ENCODE peak calls at places on chromosomes 12 and 14, in seven cellular contexts. S is AG10803, O is AG04449, R is SK-N-SH, V is GM06990, X is astrocyte of the cerebellum, E is heart right ventricle. B is an unnamed sample.

GRCh38 chr12:54411398-54412241 is 7.4 kb downstream of the ITGA5 start:
- DNase-seq in S (peak), O (peak), R (no peak), V (no peak), X (no peak), E (no peak), B (peak)

GRCh38 chr14:88189040-88189839 is 133.8 kb downstream of the KCNK10 start:
- DNase-seq in S (peak), O (peak), R (peak), V (no peak), X (peak), E (peak), B (peak)

GRCh38 chr14:54796961-54797360 is 105.7 kb downstream of the GCH1 start:
- DNase-seq in S (peak), O (no peak), R (no peak), V (no peak), X (peak), E (no peak), B (no peak)

GRCh38 chr14:51604078-51604477 is 47.6 kb upstream of the FRMD6 start:
- DNase-seq in S (peak), O (peak), R (no peak), V (no peak), X (peak), E (no peak), B (peak)

GRCh38 chr14:77068515-77069200 is 29.4 kb upstream of the CIPC start:
- DNase-seq in S (no peak), O (no peak), R (no peak), V (no peak), X (no peak), E (no peak), B (no peak)

GRCh38 chr14:88879016-88879415 is 54.6 kb downstream of the TTC8 start:
- DNase-seq in S (peak), O (peak), R (no peak), V (no peak), X (peak), E (no peak), B (no peak)

GRCh38 chr12:71415336-71416231 is 24.0 kb upstream of the LGR5 start:
- DNase-seq in S (peak), O (no peak), R (peak), V (no peak), X (peak), E (peak), B (peak)

GRCh38 chr14:92717571-92718042 is 30.8 kb downstream of the LGMN start:
- DNase-seq in S (no peak), O (no peak), R (no peak), V (no peak), X (no peak), E (no peak), B (no peak)

GRCh38 chr14:104284107-104284592 is 145.8 kb downstream of the KIF26A start:
- DNase-seq in S (no peak), O (no peak), R (peak), V (no peak), X (no peak), E (no peak), B (no peak)

GRCh38 chr12:42213954-42214426 is 24.1 kb downstream of the YAF2 start:
- DNase-seq in S (peak), O (no peak), R (no peak), V (no peak), X (peak), E (peak), B (no peak)

GRCh38 chr12:2613674-2614073 is 181.1 kb upstream of the FKBP4 start:
- DNase-seq in S (peak), O (peak), R (no peak), V (no peak), X (peak), E (no peak), B (peak)

GRCh38 chr12:102816816-102817434 is 100.1 kb downstream of the PAH start:
- DNase-seq in S (peak), O (peak), R (peak), V (no peak), X (no peak), E (no peak), B (peak)

GRCh38 chr14:49691031-49691430 is 1.9 kb upstream of the KLHDC1 start:
- DNase-seq in S (no peak), O (no peak), R (no peak), V (no peak), X (no peak), E (no peak), B (no peak)

GRCh38 chr14:35332517-35333346 is 40.5 kb downstream of the PSMA6 start:
- DNase-seq in S (peak), O (no peak), R (peak), V (no peak), X (no peak), E (no peak), B (no peak)

GRCh38 chr14:28785096-28785952 is 18.7 kb downstream of the FOXG1 start:
- DNase-seq in S (peak), O (no peak), R (no peak), V (peak), X (no peak), E (no peak), B (no peak)

GRCh38 chr14:23564181-23564812 is 3.3 kb downstream of the AP1G2 start:
- DNase-seq in S (no peak), O (no peak), R (no peak), V (no peak), X (no peak), E (no peak), B (no peak)

GRCh38 chr12:62785941-62786559 is 148.9 kb downstream of the PPM1H start:
- DNase-seq in S (peak), O (peak), R (no peak), V (no peak), X (peak), E (peak), B (peak)

GRCh38 chr14:93045965-93046695 is 69.6 kb downstream of the ITPK1 start:
- DNase-seq in S (peak), O (no peak), R (peak), V (no peak), X (peak), E (no peak), B (no peak)

GRCh38 chr14:91568626-91569025 is 58.5 kb upstream of the PPP4R3A start:
- DNase-seq in S (no peak), O (no peak), R (no peak), V (no peak), X (no peak), E (no peak), B (no peak)

GRCh38 chr14:23299558-23299957 is 3.1 kb downstream of the PPP1R3E start:
- DNase-seq in S (peak), O (no peak), R (no peak), V (no peak), X (no peak), E (no peak), B (no peak)

GRCh38 chr14:70069186-70069585 is 119.6 kb downstream of the SLC8A3 start:
- DNase-seq in S (no peak), O (no peak), R (no peak), V (no peak), X (no peak), E (no peak), B (no peak)

GRCh38 chr12:121595520-121595919 is 14.7 kb upstream of the KDM2B start:
- DNase-seq in S (no peak), O (no peak), R (peak), V (no peak), X (no peak), E (no peak), B (no peak)

GRCh38 chr12:122040579-122041386 is 19.1 kb downstream of the BCL7A start:
- DNase-seq in S (no peak), O (no peak), R (no peak), V (no peak), X (no peak), E (no peak), B (no peak)

GRCh38 chr12:68521321-68521839 is 89.3 kb upstream of the RAP1B start:
- DNase-seq in S (peak), O (peak), R (peak), V (no peak), X (peak), E (no peak), B (no peak)

GRCh38 chr14:69539631-69540410 is 34.9 kb downstream of the CCDC177 start:
- DNase-seq in S (peak), O (no peak), R (no peak), V (no peak), X (no peak), E (no peak), B (no peak)

GRCh38 chr14:101475468-101476257 is 85.6 kb upstream of the DIO3 start:
- DNase-seq in S (peak), O (no peak), R (no peak), V (no peak), X (peak), E (no peak), B (peak)

GRCh38 chr12:120239776-120240494 is 25.6 kb downstream of the PXN start:
- DNase-seq in S (no peak), O (no peak), R (no peak), V (no peak), X (no peak), E (no peak), B (no peak)

GRCh38 chr12:75954076-75954475 is 77.5 kb downstream of the PHLDA1 start:
- DNase-seq in S (peak), O (peak), R (no peak), V (no peak), X (peak), E (no peak), B (peak)

GRCh38 chr14:95545769-95546168 is 10.9 kb downstream of the GLRX5 start:
- DNase-seq in S (peak), O (peak), R (no peak), V (no peak), X (peak), E (no peak), B (peak)
- TF ChIP-seq CTCF in S (no peak), O (no peak), R (no peak), V (no peak), X (no peak), E (no peak), B (no peak)

GRCh38 chr12:5587701-5588100 is 155.8 kb downstream of the NTF3 start:
- DNase-seq in S (no peak), O (no peak), R (no peak), V (no peak), X (no peak), E (no peak), B (no peak)
- H3K4me3 ChIP-seq in S (no peak), O (no peak), R (no peak), V (no peak), X (no peak), E (no peak), B (no peak)

DNA sequence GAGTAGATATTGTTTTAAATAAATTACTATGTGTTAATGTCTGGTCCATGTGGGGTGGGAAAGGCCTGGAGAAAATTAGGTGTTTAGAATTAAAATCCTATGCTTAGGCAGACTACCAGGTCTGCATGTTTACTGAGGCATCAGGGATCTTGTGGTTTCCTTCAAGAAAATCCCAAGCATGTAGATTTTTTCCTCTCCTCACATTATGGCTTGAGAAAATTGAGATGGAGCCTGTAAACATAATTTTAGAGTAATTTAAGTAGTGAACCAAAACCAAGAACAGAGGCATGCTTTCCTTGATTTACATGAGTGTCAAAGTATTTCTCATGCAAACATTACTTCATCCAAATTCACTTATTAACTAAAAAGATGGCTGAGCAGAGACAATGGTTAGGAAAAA is 823.7 kb downstream of the AACS start:
- DNase-seq in S (no peak), O (no peak), R (no peak), V (no peak), X (peak), E (no peak), B (no peak)
- TF ChIP-seq CTCF in S (no peak), O (no peak), R (no peak), V (no peak), X (no peak), E (no peak), B (no peak)

GRCh38 chr14:36580141-36580855 is 2.1 kb downstream of the NKX2-8 start:
- DNase-seq in S (no peak), O (no peak), R (peak), V (no peak), X (no peak), E (no peak), B (no peak)
- H3K4me3 ChIP-seq in S (no peak), O (no peak), R (no peak), V (no peak), X (no peak), E (peak), B (no peak)

GRCh38 chr12:12985817-12986408 is 14.2 kb downstream of the HEBP1 start:
- DNase-seq in S (no peak), O (no peak), R (peak), V (no peak), X (no peak), E (no peak), B (no peak)
- TF ChIP-seq CTCF in S (peak), O (peak), R (peak), V (peak), X (peak), E (peak), B (peak)

DNA sequence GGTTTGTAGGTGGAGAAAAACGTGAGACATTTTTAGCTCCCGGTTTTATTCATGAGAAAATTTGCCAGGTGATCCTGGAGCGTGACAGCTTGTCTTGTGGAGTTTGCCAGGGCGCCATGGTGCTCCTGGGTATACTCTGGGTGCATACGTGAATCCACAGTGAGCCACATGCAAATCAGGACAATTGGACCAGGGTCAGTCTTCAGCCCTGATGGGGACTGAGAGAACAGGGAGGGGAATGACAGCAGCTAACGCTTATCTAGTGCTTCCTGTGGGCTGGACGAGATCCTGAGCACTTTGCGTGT is 118.2 kb upstream of the NCOR2 start:
- DNase-seq in S (no peak), O (no peak), R (no peak), V (no peak), X (no peak), E (no peak), B (no peak)
- H3K4me3 ChIP-seq in S (peak), O (peak), R (peak), V (no peak), X (peak), E (no peak), B (peak)

GRCh38 chr12:7937867-7938506 is 2.0 kb upstream of the SLC2A3 start:
- DNase-seq in S (no peak), O (no peak), R (no peak), V (no peak), X (no peak), E (no peak), B (peak)

GRCh38 chr12:7935464-7935772 is 569 bp downstream of the SLC2A3 start:
- DNase-seq in S (no peak), O (no peak), R (no peak), V (no peak), X (no peak), E (no peak), B (no peak)

GRCh38 chr12:7934153-7934552 is 1.8 kb downstream of the SLC2A3 start:
- DNase-seq in S (no peak), O (no peak), R (no peak), V (no peak), X (no peak), E (no peak), B (no peak)

GRCh38 chr12:7934560-7935463 is 1.2 kb downstream of the SLC2A3 start:
- DNase-seq in S (no peak), O (no peak), R (no peak), V (no peak), X (no peak), E (no peak), B (no peak)

DNA sequence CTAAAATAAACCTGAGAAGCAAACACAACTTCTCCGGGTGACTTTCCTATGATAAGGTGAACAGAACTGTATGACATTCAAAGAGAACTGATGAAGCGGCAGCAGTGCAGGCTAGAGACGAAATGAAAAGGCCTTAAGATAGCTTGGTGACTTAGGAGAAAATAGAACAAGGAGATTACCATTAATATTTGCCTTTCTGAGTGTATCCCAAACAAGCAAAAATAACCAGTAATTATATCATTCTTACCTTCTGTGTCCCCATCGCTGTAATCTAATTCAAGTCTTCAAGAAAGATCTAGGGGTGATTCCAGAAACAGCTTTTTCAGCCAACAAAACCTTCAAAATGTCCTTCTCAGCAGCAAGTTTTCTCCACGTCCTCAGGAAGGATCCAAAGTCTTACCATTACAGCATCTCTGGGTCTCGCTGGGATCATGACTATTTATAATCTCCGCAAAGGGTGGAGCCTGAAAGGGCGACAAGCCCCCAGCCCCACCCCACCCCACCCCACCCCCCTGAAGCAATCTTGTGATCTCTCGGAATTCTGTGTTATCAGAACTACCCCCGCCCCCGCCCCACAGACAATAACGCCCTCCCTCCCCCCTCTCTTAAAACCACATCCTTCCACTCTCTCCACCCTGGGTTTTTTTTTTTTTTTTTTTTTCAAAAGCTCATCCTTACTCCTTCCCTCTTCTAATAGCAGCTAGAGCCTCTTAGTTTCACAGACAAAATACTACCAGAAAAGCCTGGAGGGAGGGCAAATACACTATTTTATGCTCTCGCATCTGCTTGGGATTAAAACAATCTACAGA is at the start of gene SLC2A3:
- DNase-seq in S (peak), O (peak), R (peak), V (peak), X (peak), E (peak), B (peak)
- TF ChIP-seq CTCF in S (no peak), O (no peak), R (no peak), V (no peak), X (no peak), E (no peak), B (no peak)